ENCODE peak calls at places on chromosomes 11 and 22, in five cellular contexts. One of them, this sample, is unnamed.

GRCh38 chr11:27460158-27460565 is 12.4 kb downstream of the LGR4 start:
- DNase-seq in OCI-LY7: no peak
- DNase-seq in fibroblast of lung: no peak
- DNase-seq in left ventricle myocardium inferior: no peak
- DNase-seq in gastrocnemius medialis: no peak
- DNase-seq in this sample: no peak

GRCh38 chr22:48944756-48945620 is 882.7 kb downstream of the BRD1 start:
- DNase-seq in OCI-LY7: no peak
- DNase-seq in fibroblast of lung: no peak
- DNase-seq in left ventricle myocardium inferior: no peak
- DNase-seq in gastrocnemius medialis: no peak
- DNase-seq in this sample: no peak

GRCh38 chr22:45317551-45318167 is 7.9 kb downstream of the FAM118A start:
- DNase-seq in OCI-LY7: no peak
- DNase-seq in fibroblast of lung: peak; percentile 60
- DNase-seq in left ventricle myocardium inferior: peak; percentile 50
- DNase-seq in gastrocnemius medialis: no peak
- DNase-seq in this sample: no peak

GRCh38 chr22:35451602-35452001 is 51.7 kb downstream of the MCM5 start:
- DNase-seq in OCI-LY7: no peak
- DNase-seq in fibroblast of lung: no peak
- DNase-seq in left ventricle myocardium inferior: no peak
- DNase-seq in gastrocnemius medialis: no peak
- DNase-seq in this sample: no peak

GRCh38 chr22:45164217-45165123 is 745 bp downstream of the NUP50 start:
- DNase-seq in OCI-LY7: peak; percentile 38
- DNase-seq in fibroblast of lung: peak; percentile 23
- DNase-seq in left ventricle myocardium inferior: peak; percentile 24
- DNase-seq in gastrocnemius medialis: no peak
- DNase-seq in this sample: no peak

GRCh38 chr11:44047298-44047697 is 483 bp upstream of the ACCSL start:
- DNase-seq in OCI-LY7: no peak
- DNase-seq in fibroblast of lung: no peak
- DNase-seq in left ventricle myocardium inferior: no peak
- DNase-seq in gastrocnemius medialis: no peak
- DNase-seq in this sample: no peak

GRCh38 chr11:113974741-113975470 is at the start of gene HTR3A:
- DNase-seq in OCI-LY7: no peak
- DNase-seq in fibroblast of lung: peak; percentile 44
- DNase-seq in left ventricle myocardium inferior: peak; percentile 65
- DNase-seq in gastrocnemius medialis: peak; percentile 31
- DNase-seq in this sample: no peak

GRCh38 chr11:64674774-64675173 is 48.2 kb downstream of the NRXN2 start:
- DNase-seq in OCI-LY7: no peak
- DNase-seq in fibroblast of lung: no peak
- DNase-seq in left ventricle myocardium inferior: no peak
- DNase-seq in gastrocnemius medialis: no peak
- DNase-seq in this sample: no peak

GRCh38 chr11:117614695-117615094 is 182.3 kb downstream of the DSCAML1 start:
- DNase-seq in OCI-LY7: no peak
- DNase-seq in fibroblast of lung: no peak
- DNase-seq in left ventricle myocardium inferior: no peak
- DNase-seq in gastrocnemius medialis: no peak
- DNase-seq in this sample: no peak

GRCh38 chr11:75013051-75013450 is 24.3 kb downstream of the NEU3 start:
- DNase-seq in OCI-LY7: no peak
- DNase-seq in fibroblast of lung: no peak
- DNase-seq in left ventricle myocardium inferior: no peak
- DNase-seq in gastrocnemius medialis: no peak
- DNase-seq in this sample: no peak

GRCh38 chr11:64072403-64072802 is 36.7 kb downstream of the FLRT1 start:
- DNase-seq in OCI-LY7: no peak
- DNase-seq in fibroblast of lung: no peak
- DNase-seq in left ventricle myocardium inferior: no peak
- DNase-seq in gastrocnemius medialis: no peak
- DNase-seq in this sample: no peak

GRCh38 chr11:7904910-7905309 is 26.2 kb downstream of the OR10A6 start:
- DNase-seq in OCI-LY7: no peak
- DNase-seq in fibroblast of lung: peak; percentile 62
- DNase-seq in left ventricle myocardium inferior: no peak
- DNase-seq in gastrocnemius medialis: no peak
- DNase-seq in this sample: no peak

GRCh38 chr22:40414838-40415505 is 44.6 kb downstream of the SGSM3 start:
- DNase-seq in OCI-LY7: peak; percentile 74
- DNase-seq in fibroblast of lung: no peak
- DNase-seq in left ventricle myocardium inferior: no peak
- DNase-seq in gastrocnemius medialis: no peak
- DNase-seq in this sample: no peak

GRCh38 chr11:106553304-106553703 is 465.0 kb downstream of the GUCY1A2 start:
- DNase-seq in OCI-LY7: no peak
- DNase-seq in fibroblast of lung: no peak
- DNase-seq in left ventricle myocardium inferior: no peak
- DNase-seq in gastrocnemius medialis: no peak
- DNase-seq in this sample: no peak

GRCh38 chr22:30208631-30209603 is 37.6 kb downstream of the LIF start:
- DNase-seq in OCI-LY7: no peak
- DNase-seq in fibroblast of lung: peak; percentile 95
- DNase-seq in left ventricle myocardium inferior: peak; percentile 74
- DNase-seq in gastrocnemius medialis: peak; percentile 19
- DNase-seq in this sample: no peak

GRCh38 chr11:85737738-85738137 is 51.7 kb upstream of the CCDC89 start:
- DNase-seq in OCI-LY7: no peak
- DNase-seq in fibroblast of lung: no peak
- DNase-seq in left ventricle myocardium inferior: no peak
- DNase-seq in gastrocnemius medialis: no peak
- DNase-seq in this sample: no peak

GRCh38 chr22:50206599-50206998 is 5.8 kb downstream of the SELENOO start:
- DNase-seq in OCI-LY7: peak; percentile 24
- DNase-seq in fibroblast of lung: peak; percentile 49
- DNase-seq in left ventricle myocardium inferior: peak; percentile 81
- DNase-seq in gastrocnemius medialis: peak; percentile 90
- DNase-seq in this sample: no peak

GRCh38 chr11:102202972-102203371 is 92.7 kb downstream of the YAP1 start:
- DNase-seq in OCI-LY7: no peak
- DNase-seq in fibroblast of lung: no peak
- DNase-seq in left ventricle myocardium inferior: no peak
- DNase-seq in gastrocnemius medialis: no peak
- DNase-seq in this sample: no peak

DNA sequence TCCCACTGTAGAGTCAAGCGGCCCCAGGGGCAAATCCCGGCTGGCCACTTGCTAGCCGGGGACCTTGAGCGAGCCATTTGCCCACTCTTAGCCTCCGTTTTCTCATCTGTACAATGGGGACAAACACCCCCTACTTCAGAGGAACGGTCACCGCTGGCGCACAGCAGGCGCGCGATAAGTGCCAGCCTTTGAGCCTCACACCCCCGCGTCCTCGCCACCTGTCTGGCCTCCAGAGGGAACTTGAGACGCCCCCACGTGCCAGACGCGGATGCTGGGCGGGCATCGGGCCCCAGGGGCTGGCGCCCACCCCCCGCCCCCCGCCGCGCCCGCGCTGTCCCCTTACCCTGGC is 72.7 kb upstream of the TCF20 start:
- DNase-seq in OCI-LY7: no peak
- DNase-seq in fibroblast of lung: no peak
- DNase-seq in left ventricle myocardium inferior: no peak
- DNase-seq in gastrocnemius medialis: no peak
- DNase-seq in this sample: no peak
- H3K4me3 ChIP-seq in OCI-LY7: no peak overlapping the region
- H3K4me3 ChIP-seq in fibroblast of lung: peak overlapping the region; percentile 32
- H3K4me3 ChIP-seq in left ventricle myocardium inferior: peak overlapping the region; percentile 59
- H3K4me3 ChIP-seq in gastrocnemius medialis: peak overlapping the region; percentile 12
- H3K4me3 ChIP-seq in this sample: no peak overlapping the region

GRCh38 chr11:60251485-60252207 is 8.7 kb upstream of the MS4A4E start:
- DNase-seq in OCI-LY7: no peak
- DNase-seq in fibroblast of lung: peak; percentile 21
- DNase-seq in left ventricle myocardium inferior: no peak
- DNase-seq in gastrocnemius medialis: no peak
- DNase-seq in this sample: no peak
- TF ChIP-seq CTCF in OCI-LY7: peak; percentile 39
- TF ChIP-seq CTCF in fibroblast of lung: peak; percentile 53
- TF ChIP-seq CTCF in left ventricle myocardium inferior: peak; percentile 57
- TF ChIP-seq CTCF in gastrocnemius medialis: peak; percentile 13
- TF ChIP-seq CTCF in this sample: peak; percentile 49

DNA sequence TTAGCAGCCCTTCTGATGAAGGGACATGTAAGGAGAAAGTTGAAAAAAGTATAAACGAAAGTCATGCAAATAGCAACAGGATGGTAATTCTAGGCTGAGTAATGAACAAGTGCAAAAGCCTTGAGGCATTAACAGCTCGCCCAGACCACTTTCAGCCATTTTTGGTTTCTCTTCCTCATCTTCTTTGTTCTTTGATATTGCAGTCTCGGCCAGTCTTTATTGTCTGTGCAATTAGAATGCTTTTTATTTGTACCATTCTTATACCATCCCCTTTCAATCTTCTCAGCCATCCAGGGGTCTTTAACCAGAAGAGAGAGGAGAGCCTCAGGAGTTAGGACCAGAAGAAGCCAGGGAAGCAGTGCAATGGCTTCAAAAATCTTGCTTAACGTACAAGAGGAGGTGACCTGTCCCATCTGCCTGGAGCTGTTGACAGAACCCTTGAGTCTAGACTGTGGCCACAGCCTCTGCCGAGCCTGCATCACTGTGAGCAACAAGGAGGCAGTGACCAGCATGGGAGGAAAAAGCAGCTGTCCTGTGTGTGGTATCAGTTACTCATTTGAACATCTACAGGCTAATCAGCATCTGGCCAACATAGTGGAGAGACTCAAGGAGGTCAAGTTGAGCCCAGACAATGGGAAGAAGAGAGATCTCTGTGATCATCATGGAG is 7.3 kb downstream of the TRIM34 start:
- DNase-seq in OCI-LY7: peak; percentile 80
- DNase-seq in fibroblast of lung: no peak
- DNase-seq in left ventricle myocardium inferior: no peak
- DNase-seq in gastrocnemius medialis: no peak
- DNase-seq in this sample: peak; percentile 71
- H3K4me3 ChIP-seq in OCI-LY7: peak overlapping the region; percentile 44
- H3K4me3 ChIP-seq in fibroblast of lung: no peak overlapping the region
- H3K4me3 ChIP-seq in left ventricle myocardium inferior: no peak overlapping the region
- H3K4me3 ChIP-seq in gastrocnemius medialis: no peak overlapping the region
- H3K4me3 ChIP-seq in this sample: peak overlapping the region; percentile 11

GRCh38 chr11:21514298-21514697 is 678.6 kb upstream of the ANO5 start:
- DNase-seq in OCI-LY7: peak; percentile 1
- DNase-seq in fibroblast of lung: no peak
- DNase-seq in left ventricle myocardium inferior: no peak
- DNase-seq in gastrocnemius medialis: no peak
- DNase-seq in this sample: no peak
- TF ChIP-seq CTCF in OCI-LY7: peak; percentile 59
- TF ChIP-seq CTCF in fibroblast of lung: no peak
- TF ChIP-seq CTCF in left ventricle myocardium inferior: peak; percentile 24
- TF ChIP-seq CTCF in gastrocnemius medialis: no peak
- TF ChIP-seq CTCF in this sample: peak; percentile 4

DNA sequence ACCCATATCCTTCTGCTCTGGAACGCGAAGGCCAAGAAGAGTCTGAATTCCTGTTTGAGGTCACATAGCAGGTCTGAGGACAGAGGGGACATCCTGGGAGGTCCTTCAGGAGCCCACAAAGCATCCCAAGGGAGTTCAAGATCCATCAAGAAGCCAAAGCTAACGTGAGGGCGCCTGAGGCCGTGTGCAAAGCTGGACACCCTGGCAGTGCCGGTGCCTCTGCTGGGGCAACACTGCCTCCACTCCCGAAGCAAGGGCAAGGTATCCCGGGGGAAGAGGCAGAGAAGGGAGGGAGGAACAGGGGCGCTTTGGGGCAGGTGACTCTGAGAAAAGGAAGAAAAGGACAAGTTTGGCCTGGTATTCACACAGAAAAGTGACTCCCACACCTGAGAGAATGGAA is 50.3 kb upstream of the CDON start:
- DNase-seq in OCI-LY7: no peak
- DNase-seq in fibroblast of lung: no peak
- DNase-seq in left ventricle myocardium inferior: no peak
- DNase-seq in gastrocnemius medialis: no peak
- DNase-seq in this sample: no peak
- H3K4me3 ChIP-seq in OCI-LY7: no peak overlapping the region
- H3K4me3 ChIP-seq in fibroblast of lung: no peak overlapping the region
- H3K4me3 ChIP-seq in left ventricle myocardium inferior: no peak overlapping the region
- H3K4me3 ChIP-seq in gastrocnemius medialis: no peak overlapping the region
- H3K4me3 ChIP-seq in this sample: no peak overlapping the region